ENCODE peak calls at places on chromosomes 16 and 17, in four cellular contexts. Y is IMR-90, B is H9, N is neuronal stem cell. C is an unnamed sample.

GRCh38 chr16:80066805-80067580 is 466.5 kb upstream of the MAF start:
- DNase-seq in B (no peak), N (no peak), Y (no peak), C (no peak)

GRCh38 chr16:10828851-10829331 is 10.3 kb upstream of the TVP23A start:
- DNase-seq in B (no peak), N (no peak), Y (peak; percentile 53), C (peak; percentile 38)

GRCh38 chr17:31593806-31594205 is 202.3 kb downstream of the RAB11FIP4 start:
- DNase-seq in B (no peak), N (no peak), Y (peak; percentile 89), C (peak; percentile 98)

GRCh38 chr16:77965346-77965745 is 57.0 kb upstream of the CLEC3A start:
- DNase-seq in N (no peak), Y (no peak), B (no peak), C (no peak)

GRCh38 chr17:37116802-37117201 is 168.0 kb downstream of the AATF start:
- DNase-seq in Y (no peak), B (peak; percentile 24), N (no peak), C (no peak)

GRCh38 chr16:57479422-57480126 is 6.7 kb downstream of the DOK4 start:
- DNase-seq in B (peak; percentile 80), N (no peak), Y (peak; percentile 54), C (no peak)

GRCh38 chr16:49488740-49489525 is 115.3 kb downstream of the C16orf78 start:
- DNase-seq in Y (no peak), B (no peak), N (no peak), C (no peak)

GRCh38 chr16:49352923-49353322 is 20.7 kb upstream of the C16orf78 start:
- DNase-seq in N (no peak), Y (no peak), B (peak; percentile 81), C (no peak)

DNA sequence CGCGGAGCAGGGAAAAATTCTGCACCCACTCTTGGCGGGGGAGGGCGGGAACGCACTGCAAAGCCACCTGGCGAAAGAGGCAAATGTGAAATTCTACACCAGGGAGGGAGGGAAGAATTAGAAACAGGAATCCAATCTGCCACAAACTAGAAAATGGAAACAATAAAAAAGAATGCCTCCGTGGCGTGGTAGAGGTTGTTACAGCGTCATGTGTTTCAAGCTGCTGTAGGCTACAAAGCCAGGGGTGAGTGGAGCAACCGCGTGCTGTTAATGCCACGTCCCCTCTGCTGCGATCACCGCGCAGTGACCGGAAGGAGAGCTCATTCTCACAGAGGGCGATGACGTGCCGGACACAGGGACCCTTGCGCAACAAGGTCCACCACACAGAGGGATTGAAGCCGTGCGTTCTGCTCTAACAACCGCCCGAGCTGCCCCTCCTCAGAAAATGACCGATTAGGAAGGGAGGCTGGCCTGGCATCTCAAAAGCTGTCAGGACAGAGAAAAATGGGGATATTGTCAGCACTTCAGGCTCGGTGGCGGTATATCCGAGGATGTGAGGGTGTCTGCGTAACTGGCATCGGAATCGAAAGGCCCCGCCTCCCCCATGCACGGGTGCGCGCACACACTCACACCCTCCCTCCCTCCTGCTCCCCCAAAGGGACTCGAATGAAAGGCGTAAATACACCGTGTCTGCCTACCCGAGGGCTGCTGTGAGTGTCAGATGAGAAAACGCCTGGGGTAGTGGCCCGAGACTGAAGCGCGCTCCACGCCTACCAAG is 70.8 kb upstream of the TNRC6C start:
- DNase-seq in Y (peak; percentile 76), N (peak; percentile 56), B (no peak), C (peak; percentile 59)
- H4K8ac ChIP-seq in Y (peak overlapping the region; percentile 26), N (no peak overlapping the region), B (no peak overlapping the region), C (no peak overlapping the region)

DNA sequence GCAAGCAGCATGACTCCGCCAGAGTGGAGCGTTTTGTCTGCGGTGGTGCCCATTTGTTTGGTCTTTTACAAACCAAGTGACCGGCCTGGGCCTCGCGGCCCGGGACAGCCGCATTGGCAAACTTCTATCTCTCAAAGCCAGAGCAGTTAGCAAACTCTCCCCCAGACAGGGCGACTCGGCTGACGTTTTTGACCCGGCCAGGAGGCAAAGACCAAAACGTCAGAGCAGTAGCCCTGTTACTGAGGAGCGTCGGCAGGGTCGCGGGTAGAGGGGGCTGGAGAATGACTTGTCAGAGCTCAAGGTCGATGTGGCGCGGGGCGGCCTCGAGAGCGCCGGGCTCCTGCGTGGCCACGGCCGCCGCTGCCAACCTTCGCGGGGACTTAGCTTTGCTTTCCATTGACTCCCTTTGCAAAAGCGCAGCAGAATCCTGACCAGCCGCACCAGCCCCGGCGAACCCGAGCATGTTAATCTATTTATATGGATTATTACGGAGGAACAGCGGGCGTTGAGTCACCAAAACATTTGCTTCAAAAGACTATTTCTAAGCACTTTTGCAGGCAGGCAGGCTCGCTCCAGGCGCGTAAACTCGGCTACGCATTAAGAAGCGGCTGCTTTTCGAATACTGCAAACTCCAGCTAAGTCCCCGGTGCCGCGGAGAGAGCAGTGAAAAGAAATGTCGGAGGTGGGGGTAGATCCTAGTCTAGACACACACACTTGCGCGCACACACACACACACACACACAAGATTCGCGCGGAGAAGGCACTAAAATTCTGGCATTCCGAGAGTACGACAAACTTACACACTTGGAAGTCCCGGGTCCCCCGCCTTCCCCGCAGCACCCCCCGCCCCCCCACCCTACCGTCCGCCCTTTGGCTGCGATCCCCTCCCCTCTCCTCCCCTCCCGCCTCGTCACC is 600 bp upstream of the SOX9 start:
- DNase-seq in B (peak; percentile 76), N (no peak), Y (peak; percentile 91), C (no peak)
- H3K23ac ChIP-seq in B (no peak overlapping the region), N (no peak overlapping the region), Y (peak overlapping the region; percentile 70), C (no peak overlapping the region)

DNA sequence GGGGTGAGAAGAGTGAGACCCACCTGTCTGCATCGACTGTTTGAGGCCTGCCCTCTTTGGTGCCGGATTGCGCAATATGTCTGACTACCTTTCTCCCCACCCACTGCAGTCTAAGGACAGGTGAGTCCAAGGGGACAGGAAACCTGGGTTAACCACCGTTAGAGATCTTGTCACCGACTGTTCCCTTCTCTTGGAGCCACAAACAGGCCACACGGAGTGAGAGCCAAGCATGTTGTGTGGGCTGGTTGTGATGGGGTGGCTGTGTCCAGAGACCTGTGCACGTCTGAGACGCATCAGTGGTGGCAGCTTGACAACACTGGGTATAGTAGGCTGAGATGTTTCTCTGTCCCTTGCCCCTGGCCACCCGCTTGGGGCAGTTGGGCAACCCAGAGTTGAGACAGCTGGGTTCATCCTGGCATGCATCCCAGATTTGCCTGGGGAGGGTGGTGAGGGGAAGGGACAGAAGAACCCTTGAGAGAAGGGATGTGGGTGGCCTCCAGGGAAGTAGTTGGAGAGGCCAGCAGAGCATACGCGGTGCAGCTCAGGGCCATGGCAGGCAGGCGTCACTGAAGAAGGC is 21.4 kb downstream of the MPRIP start:
- DNase-seq in N (no peak), Y (no peak), B (peak; percentile 24), C (no peak)
- H4K91ac ChIP-seq in N (no peak overlapping the region), Y (no peak overlapping the region), B (no peak overlapping the region), C (no peak overlapping the region)

GRCh38 chr17:82205720-82206508 is 6.7 kb downstream of the CCDC57 start:
- DNase-seq in Y (peak; percentile 84), B (peak; percentile 92), N (peak; percentile 60), C (peak; percentile 95)

GRCh38 chr17:82203920-82204319 is 8.7 kb downstream of the CCDC57 start:
- DNase-seq in B (no peak), N (no peak), Y (no peak), C (no peak)

GRCh38 chr17:82201498-82201910 is 11.1 kb downstream of the CCDC57 start:
- DNase-seq in B (no peak), Y (no peak), N (no peak), C (no peak)

GRCh38 chr17:82202981-82203380 is 9.7 kb downstream of the CCDC57 start:
- DNase-seq in N (no peak), B (no peak), Y (no peak), C (no peak)

GRCh38 chr17:82204831-82205719 is 7.6 kb downstream of the CCDC57 start:
- DNase-seq in B (no peak), N (no peak), Y (peak; percentile 85), C (peak; percentile 56)
- H4K8ac ChIP-seq in B (no peak overlapping the region), N (no peak overlapping the region), Y (no peak overlapping the region), C (no peak overlapping the region)

DNA sequence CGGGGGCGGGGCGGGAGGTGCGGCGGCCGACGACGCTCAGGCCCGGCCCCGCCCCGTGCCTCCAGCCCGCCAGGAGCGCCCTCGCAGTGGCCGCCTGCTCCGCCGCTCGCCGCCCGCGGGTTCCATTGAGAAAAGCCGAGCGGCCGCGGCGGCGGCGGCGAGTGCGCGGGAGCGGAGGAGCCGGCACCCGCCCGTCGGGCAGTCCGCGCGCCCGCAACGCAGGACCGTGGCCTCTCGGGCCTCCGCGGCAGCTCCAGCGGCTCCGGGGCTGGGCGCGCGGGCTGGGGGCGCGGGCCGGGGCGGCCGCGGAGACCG is at the start of gene ZFPM1:
- DNase-seq in B (no peak), Y (no peak), N (no peak), C (no peak)
- H3K23ac ChIP-seq in B (no peak within 1 kb of the TSS), Y (peak within 1 kb of the TSS; percentile 92), N (peak within 1 kb of the TSS; percentile 85), C (no peak within 1 kb of the TSS)

DNA sequence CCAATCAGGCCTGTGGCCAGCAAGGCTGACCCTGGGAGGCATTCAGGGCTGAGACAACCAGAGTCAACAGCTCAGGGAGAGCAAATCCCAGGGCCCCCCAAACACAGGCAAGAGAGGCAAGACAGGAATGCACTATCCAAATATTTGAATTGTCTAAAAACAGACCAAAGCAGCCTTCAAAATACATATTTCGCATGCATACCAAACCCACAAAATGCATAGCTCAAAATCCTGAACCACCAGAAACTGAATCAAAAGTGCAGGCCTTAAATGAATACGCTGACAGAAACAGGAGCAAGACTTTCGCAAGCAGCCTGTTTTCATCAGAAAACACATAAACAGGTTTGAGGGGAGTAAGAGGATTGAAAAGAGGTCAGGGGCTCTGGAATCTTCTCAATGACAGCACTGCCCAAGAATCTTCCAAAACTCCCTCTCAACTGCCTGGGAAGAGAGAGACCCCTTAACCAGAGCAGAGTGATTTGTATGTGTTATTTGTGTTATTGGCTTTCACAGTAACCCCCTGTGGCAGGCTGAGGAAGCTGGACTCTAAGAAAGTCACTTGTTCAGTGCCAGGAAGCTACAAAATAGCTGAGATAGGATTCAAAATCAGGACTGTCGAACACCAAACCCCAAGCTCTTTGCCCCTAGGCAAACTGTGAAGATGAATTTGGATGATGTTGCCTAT is 213.5 kb upstream of the CDH5 start:
- DNase-seq in N (no peak), B (no peak), Y (peak; percentile 89), C (no peak)
- H4K91ac ChIP-seq in N (no peak overlapping the region), B (no peak overlapping the region), Y (peak overlapping the region; percentile 99), C (no peak overlapping the region)

GRCh38 chr17:44899074-44899782 is at the start of gene EFTUD2:
- DNase-seq in B (peak; percentile 95), Y (peak; percentile 84), N (peak; percentile 92), C (peak; percentile 78)
- H4K8ac ChIP-seq in B (peak within 1 kb of the TSS; percentile 93), Y (peak within 1 kb of the TSS; percentile 98), N (no peak within 1 kb of the TSS), C (peak within 1 kb of the TSS; percentile 89)

GRCh38 chr17:64992325-64992802 is 64.2 kb downstream of the GNA13 start:
- DNase-seq in Y (peak; percentile 52), B (no peak), N (no peak), C (peak; percentile 91)
- H3K23ac ChIP-seq in Y (no peak overlapping the region), B (no peak overlapping the region), N (no peak overlapping the region), C (no peak overlapping the region)

GRCh38 chr17:81978901-81979298 is 1.5 kb downstream of the ASPSCR1 start:
- DNase-seq in B (no peak), Y (no peak), N (no peak), C (no peak)
- H4K91ac ChIP-seq in B (no peak overlapping the region), Y (no peak overlapping the region), N (no peak overlapping the region), C (peak overlapping the region; percentile 55)

DNA sequence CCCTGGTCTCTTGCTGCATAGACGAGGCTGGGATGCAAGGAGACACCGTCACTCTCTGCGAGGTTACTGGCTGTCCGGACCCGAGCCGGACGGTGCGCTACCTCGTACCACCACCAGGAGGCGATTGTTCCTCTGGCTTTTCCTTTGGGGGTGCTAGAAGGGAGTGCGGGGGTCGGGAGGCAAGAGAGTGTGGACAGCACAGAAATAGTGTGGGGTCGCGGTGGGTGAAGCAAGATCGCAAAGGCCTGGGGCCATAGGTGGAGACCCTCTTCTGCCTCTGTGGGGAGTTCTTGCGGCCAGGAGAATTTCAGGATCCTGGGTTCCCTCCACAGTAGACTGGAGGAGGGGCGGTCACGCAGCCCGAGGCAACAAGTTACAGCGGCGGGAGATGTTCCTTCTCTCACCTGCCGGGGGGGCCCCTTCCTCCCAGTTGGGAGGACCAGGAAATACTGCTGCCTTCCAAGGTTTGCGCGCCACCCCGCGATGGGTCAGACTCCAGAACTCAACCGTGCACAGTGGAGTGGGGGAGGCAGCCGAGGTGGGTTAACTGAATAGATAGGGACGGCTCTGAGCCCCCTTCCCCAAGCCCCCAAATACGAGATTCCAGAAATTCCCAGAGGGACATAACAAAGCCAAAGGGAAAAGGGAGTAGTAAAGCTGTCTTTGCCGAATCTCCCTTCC is 6.9 kb downstream of the PHOSPHO1 start:
- DNase-seq in N (peak; percentile 67), Y (peak; percentile 10), B (peak; percentile 90), C (peak; percentile 40)
- H4K8ac ChIP-seq in N (no peak overlapping the region), Y (no peak overlapping the region), B (no peak overlapping the region), C (no peak overlapping the region)

C was measured in trophoblast cell.